ENCODE peak calls at places on chromosomes 4 and X, in four cellular contexts. Y is KBM-7, P is HCT116, W is T-helper 2 cell. R is an unnamed sample.

GRCh38 chrX:95156566-95156965 is 1482.6 kb downstream of the FAM133A start:
- DNase-seq in Y (no peak), W (no peak), P (no peak), R (no peak)

GRCh38 chr4:168487821-168488162 is 7.5 kb upstream of the DDX60L start:
- DNase-seq in P (no peak), W (no peak), Y (no peak), R (no peak)

GRCh38 chr4:117654064-117654463 is 380.2 kb upstream of the NDST3 start:
- DNase-seq in Y (no peak), W (no peak), P (no peak), R (no peak)

GRCh38 chrX:50471390-50471789 is 765 bp upstream of the DGKK start:
- DNase-seq in P (no peak), Y (no peak), W (no peak), R (no peak)

GRCh38 chr4:148962539-148963290 is 520.5 kb upstream of the NR3C2 start:
- DNase-seq in Y (no peak), W (no peak), P (no peak), R (no peak)

GRCh38 chrX:26783512-26784225 is 567.7 kb downstream of the MAGEB5 start:
- DNase-seq in P (peak; percentile 29), Y (peak; percentile 71), W (no peak), R (no peak)

GRCh38 chr4:148998719-148999118 is 556.5 kb upstream of the NR3C2 start:
- DNase-seq in Y (peak; percentile 33), W (no peak), P (peak; percentile 24), R (no peak)

GRCh38 chr4:177070533-177070932 is 239.1 kb upstream of the NEIL3 start:
- DNase-seq in W (no peak), Y (no peak), P (no peak), R (no peak)

GRCh38 chrX:14753436-14753835 is 119.4 kb downstream of the FANCB start:
- DNase-seq in W (no peak), Y (no peak), P (no peak), R (no peak)

GRCh38 chr4:185018834-185019450 is 652 bp downstream of the HELT start:
- DNase-seq in Y (no peak), W (no peak), P (no peak), R (no peak)

GRCh38 chr4:87165886-87166285 is 54.5 kb downstream of the KLHL8 start:
- DNase-seq in P (no peak), Y (no peak), W (no peak), R (no peak)

GRCh38 chr4:179151770-179152169 is 1709.5 kb upstream of the AGA start:
- DNase-seq in Y (no peak), W (no peak), P (no peak), R (no peak)

GRCh38 chr4:65495439-65495838 is 174.8 kb downstream of the EPHA5 start:
- DNase-seq in W (no peak), Y (no peak), P (no peak), R (no peak)

GRCh38 chr4:176774852-176775251 is 17.9 kb downstream of the VEGFC start:
- DNase-seq in Y (no peak), W (no peak), P (no peak), R (no peak)

GRCh38 chr4:38663801-38664703 is at the start of gene KLF3:
- DNase-seq in P (peak; percentile 52), Y (peak; percentile 66), W (peak; percentile 91), R (peak; percentile 63)

GRCh38 chr4:39689970-39690369 is 8.0 kb upstream of the UBE2K start:
- DNase-seq in W (no peak), P (no peak), Y (no peak), R (no peak)

GRCh38 chrX:97267916-97268680 is 384.4 kb downstream of the RPA4 start:
- DNase-seq in P (no peak), Y (no peak), W (no peak), R (no peak)

GRCh38 chr4:55507612-55508011 is 39.1 kb downstream of the CLOCK start:
- DNase-seq in W (no peak), Y (no peak), P (no peak), R (no peak)

GRCh38 chr4:112517911-112518310 is 1.9 kb upstream of the NEUROG2 start:
- DNase-seq in P (no peak), W (no peak), Y (no peak), R (no peak)

GRCh38 chr4:8854866-8855265 is 16.8 kb downstream of the HMX1 start:
- DNase-seq in Y (no peak), P (no peak), W (no peak), R (no peak)

GRCh38 chrX:28586891-28587635 is at the start of gene IL1RAPL1:
- DNase-seq in P (no peak), Y (peak; percentile 23), W (no peak), R (no peak)

GRCh38 chr4:2793920-2794706 is 1.2 kb downstream of the SH3BP2 start:
- DNase-seq in W (no peak), Y (no peak), P (no peak), R (no peak)

GRCh38 chrX:31136144-31136572 is 64.3 kb upstream of the FTHL17 start:
- DNase-seq in Y (peak; percentile 85), W (no peak), P (no peak), R (no peak)

GRCh38 chr4:951186-951585 is 18.9 kb downstream of the TMEM175 start:
- DNase-seq in W (no peak), P (no peak), Y (no peak), R (no peak)

GRCh38 chr4:109990307-109991257 is 77.9 kb downstream of the EGF start:
- DNase-seq in P (no peak), Y (peak; percentile 62), W (no peak), R (no peak)

GRCh38 chr4:38717604-38718003 is 53.6 kb downstream of the KLF3 start:
- DNase-seq in P (no peak), W (no peak), Y (no peak), R (no peak)

R was measured in H54.